ENCODE peak calls at places on chromosomes 2 and 18, in six cellular contexts. T is COR-L47, F is ovary, O is NCI-H446 treated with DMSO at 0.1 percent for 48 hours, W is ACHN, L is renal cortical epithelial cell. K is an unnamed sample.

GRCh38 chr18:10065296-10065695 is 151.5 kb downstream of the VAPA start:
- DNase-seq in L (no peak), F (no peak), W (no peak), T (no peak), O (no peak), K (no peak)

GRCh38 chr2:38245114-38245641 is 131.9 kb downstream of the ATL2 start:
- DNase-seq in F (no peak), O (no peak), T (no peak), L (peak), W (no peak), K (no peak)

GRCh38 chr2:11102466-11102865 is 52.8 kb upstream of the SLC66A3 start:
- DNase-seq in W (no peak), L (no peak), F (no peak), T (no peak), O (no peak), K (no peak)

GRCh38 chr2:1743396-1744150 is 742 bp downstream of the PXDN start:
- DNase-seq in T (peak), L (no peak), O (no peak), W (peak), F (peak), K (no peak)

GRCh38 chr18:44590976-44591375 is 89.7 kb upstream of the SETBP1 start:
- DNase-seq in W (no peak), T (no peak), O (peak), F (no peak), L (no peak), K (no peak)

GRCh38 chr2:100513650-100514049 is 43.4 kb downstream of the NMS start:
- DNase-seq in F (no peak), W (no peak), L (no peak), O (no peak), T (no peak), K (no peak)

GRCh38 chr18:79911009-79911870 is 40.2 kb downstream of the SLC66A2 start:
- DNase-seq in L (no peak), T (no peak), O (no peak), W (no peak), F (no peak), K (no peak)

GRCh38 chr2:188770296-188770695 is 203.9 kb upstream of the COL3A1 start:
- DNase-seq in L (no peak), O (no peak), T (no peak), F (no peak), W (no peak), K (no peak)

GRCh38 chr2:71905205-71905604 is 242.5 kb downstream of the CYP26B1 start:
- DNase-seq in W (no peak), F (no peak), O (no peak), L (no peak), T (no peak), K (no peak)

GRCh38 chr2:95075440-95075885 is 46.1 kb downstream of the MRPS5 start:
- DNase-seq in W (no peak), T (no peak), L (no peak), F (no peak), O (no peak), K (no peak)

GRCh38 chr2:203787954-203788353 is 79.6 kb upstream of the CTLA4 start:
- DNase-seq in F (no peak), L (no peak), W (no peak), O (no peak), T (no peak), K (no peak)

GRCh38 chr18:46706968-46707367 is 49.9 kb downstream of the ST8SIA5 start:
- DNase-seq in F (no peak), L (peak), T (no peak), O (no peak), W (peak), K (peak)

GRCh38 chr18:44556296-44556695 is 124.4 kb upstream of the SETBP1 start:
- DNase-seq in L (no peak), W (no peak), T (no peak), F (no peak), O (no peak), K (no peak)

GRCh38 chr2:188439986-188440385 is 148.3 kb downstream of the GULP1 start:
- DNase-seq in T (no peak), L (no peak), W (no peak), O (no peak), F (no peak), K (no peak)